ENCODE peak calls at places on chromosome 9, in four cellular contexts. A is stimulated activated CD4-positive, alpha-beta T cell treated with anti-CD3 and anti-CD28 coated beads, Interleukin-12 subunit alpha, Interleukin-12 subunit beta, amount 100 ng/mL, for 4 hours; X is hypothalamus; N is Caki2. D is an unnamed sample.

GRCh38 chr9:104993291-104993963 is 65.5 kb upstream of the ABCA1 start:
- DNase-seq in A (no peak), X (peak; percentile 77), N (no peak), D (no peak)

GRCh38 chr9:114452219-114453169 is 52.8 kb downstream of the WHRN start:
- DNase-seq in A (peak; percentile 4), X (no peak), N (no peak), D (no peak)

GRCh38 chr9:86868611-86869010 is 78.7 kb downstream of the GAS1 start:
- DNase-seq in A (no peak), X (no peak), N (no peak), D (no peak)

GRCh38 chr9:129231022-129231739 is 53.1 kb upstream of the IER5L start:
- DNase-seq in A (no peak), X (no peak), N (no peak), D (no peak)

GRCh38 chr9:133140606-133141005 is 19.6 kb upstream of the RALGDS start:
- DNase-seq in A (no peak), X (no peak), N (no peak), D (no peak)

GRCh38 chr9:12163775-12164458 is 529.3 kb upstream of the TYRP1 start:
- DNase-seq in A (no peak), X (no peak), N (no peak), D (no peak)

GRCh38 chr9:125484632-125485282 is 222.3 kb downstream of the MAPKAP1 start:
- DNase-seq in A (no peak), X (no peak), N (peak; percentile 48), D (no peak)

GRCh38 chr9:116460026-116460425 is 227.1 kb upstream of the TRIM32 start:
- DNase-seq in A (no peak), X (no peak), N (no peak), D (no peak)

GRCh38 chr9:78745331-78745730 is 448.4 kb downstream of the PSAT1 start:
- DNase-seq in A (no peak), X (no peak), N (no peak), D (no peak)